ENCODE peak calls at places on chromosomes 4 and X, in nine cellular contexts. J is colonic mucosa; B is fibroblast of lung; A is lower lobe of right lung; K is heart left ventricle; X is CD4-positive, alpha-beta memory T cell; S is tibial artery; H is trophoblast cell; I is naive thymus-derived CD4-positive, alpha-beta T cell. Z is an unnamed sample.

GRCh38 chr4:122584517-122584916 is 36.3 kb downstream of the IL21 start:
- DNase-seq in B (peak; percentile 78), I (no peak), A (no peak), H (no peak), S (no peak), K (no peak), J (no peak), X (peak; percentile 12), Z (no peak)

GRCh38 chr4:48781968-48782367 is 1.9 kb upstream of the FRYL start:
- DNase-seq in X (no peak), I (no peak), J (no peak), S (no peak), K (no peak), H (no peak), A (no peak), B (no peak), Z (no peak)

GRCh38 chrX:134753185-134754008 is 95.1 kb upstream of the PLAC1 start:
- DNase-seq in S (no peak), J (no peak), A (no peak), X (no peak), I (no peak), K (no peak), B (peak; percentile 71), H (peak; percentile 2), Z (no peak)

GRCh38 chrX:10972731-10973130 is 138.4 kb upstream of the HCCS start:
- DNase-seq in A (no peak), K (no peak), H (no peak), S (no peak), J (no peak), X (no peak), I (no peak), B (peak; percentile 3), Z (no peak)

GRCh38 chr4:159086606-159087005 is 16.3 kb upstream of the RAPGEF2 start:
- DNase-seq in S (no peak), A (no peak), H (peak; percentile 96), B (no peak), J (no peak), X (no peak), K (no peak), I (no peak), Z (no peak)

GRCh38 chr4:125722009-125722408 is 407.3 kb downstream of the FAT4 start:
- DNase-seq in H (no peak), J (no peak), X (no peak), B (no peak), K (no peak), A (no peak), S (no peak), I (no peak), Z (no peak)

GRCh38 chr4:109495514-109495913 is 61.9 kb downstream of the SEC24B start:
- DNase-seq in B (no peak), J (no peak), K (no peak), A (no peak), S (no peak), I (no peak), H (no peak), X (no peak), Z (no peak)

GRCh38 chr4:52873191-52873590 is 11.1 kb downstream of the RASL11B start:
- DNase-seq in B (no peak), K (no peak), I (no peak), S (no peak), A (no peak), X (no peak), J (peak; percentile 38), H (peak; percentile 65), Z (peak; percentile 48)

GRCh38 chr4:108783666-108784463 is 21.0 kb upstream of the ETNPPL start:
- DNase-seq in S (no peak), I (no peak), J (no peak), B (peak; percentile 4), A (no peak), K (no peak), H (no peak), X (no peak), Z (no peak)

GRCh38 chrX:105313596-105313995 is 93.1 kb upstream of the TEX13A start:
- DNase-seq in H (no peak), I (no peak), J (no peak), A (no peak), K (no peak), X (no peak), S (no peak), B (peak; percentile 31), Z (no peak)

GRCh38 chr4:165874072-165874798 is 1.2 kb downstream of the TLL1 start:
- DNase-seq in B (no peak), I (no peak), H (peak; percentile 28), X (no peak), S (no peak), J (no peak), A (no peak), K (no peak), Z (no peak)

GRCh38 chrX:130895299-130895698 is 7.7 kb downstream of the ENOX2 start:
- DNase-seq in I (no peak), B (peak; percentile 31), H (peak; percentile 39), X (no peak), J (no peak), K (no peak), S (no peak), A (no peak), Z (no peak)

GRCh38 chr4:4985844-4986243 is 33.4 kb downstream of the CYTL1 start:
- DNase-seq in K (no peak), B (no peak), A (no peak), I (no peak), J (no peak), H (no peak), X (no peak), S (no peak), Z (no peak)

GRCh38 chr4:3611778-3612177 is 79.6 kb upstream of the LRPAP1 start:
- DNase-seq in S (no peak), X (no peak), I (no peak), A (no peak), K (no peak), J (no peak), H (no peak), B (no peak), Z (no peak)

GRCh38 chrX:94908171-94908570 is 1234.2 kb downstream of the FAM133A start:
- DNase-seq in J (no peak), H (no peak), B (no peak), S (no peak), I (no peak), X (no peak), K (peak; percentile 36), A (no peak), Z (no peak)

GRCh38 chrX:94914235-94914634 is 1240.2 kb downstream of the FAM133A start:
- DNase-seq in I (no peak), B (no peak), J (no peak), A (no peak), X (no peak), H (no peak), S (no peak), K (peak; percentile 24), Z (no peak)

DNA sequence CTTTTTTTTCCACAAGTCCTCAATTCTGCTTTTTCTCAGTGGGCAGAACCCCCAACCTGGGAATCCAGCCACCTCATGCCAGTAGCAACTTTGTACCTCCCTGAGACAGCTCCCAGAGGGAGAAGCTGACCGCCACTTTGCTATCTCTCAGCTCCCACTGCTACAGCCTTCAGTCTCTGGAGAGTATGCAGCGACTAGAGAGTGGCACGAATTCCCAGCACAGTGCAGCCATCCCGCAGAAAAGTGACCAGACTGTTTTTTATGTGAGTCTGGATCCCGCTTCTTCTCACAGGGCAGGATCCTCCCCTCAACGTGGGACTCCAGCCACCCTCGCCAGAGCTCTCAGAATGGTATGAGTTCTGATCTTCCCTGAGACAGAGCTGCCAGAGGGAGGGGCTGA is 1234.6 kb downstream of the FAM133A start:
- DNase-seq in H (no peak), S (no peak), X (no peak), B (no peak), J (no peak), I (no peak), K (no peak), A (no peak), Z (no peak)
- H3K4me1 ChIP-seq in H (peaks cover 5% of the 10 kb centered on the region), S (no peaks in the 10 kb centered on the region), X (no peaks in the 10 kb centered on the region), B (no peaks in the 10 kb centered on the region), J (no peaks in the 10 kb centered on the region), I (no peaks in the 10 kb centered on the region), K (no peaks in the 10 kb centered on the region), A (no peaks in the 10 kb centered on the region), Z (no peaks in the 10 kb centered on the region)

GRCh38 chrX:53713987-53714579 is 27.6 kb upstream of the HUWE1 start:
- DNase-seq in I (no peak), J (no peak), H (peak; percentile 54), S (no peak), X (peak; percentile 59), A (no peak), K (no peak), B (peak; percentile 4), Z (no peak)
- H3K4me1 ChIP-seq in I (peaks cover 30% of the 10 kb centered on the region), J (no peaks in the 10 kb centered on the region), H (peaks cover 19% of the 10 kb centered on the region), S (no peaks in the 10 kb centered on the region), X (peaks cover 51% of the 10 kb centered on the region), A (peaks cover 6% of the 10 kb centered on the region), K (no peaks in the 10 kb centered on the region), B (peaks cover 5% of the 10 kb centered on the region), Z (no peaks in the 10 kb centered on the region)

DNA sequence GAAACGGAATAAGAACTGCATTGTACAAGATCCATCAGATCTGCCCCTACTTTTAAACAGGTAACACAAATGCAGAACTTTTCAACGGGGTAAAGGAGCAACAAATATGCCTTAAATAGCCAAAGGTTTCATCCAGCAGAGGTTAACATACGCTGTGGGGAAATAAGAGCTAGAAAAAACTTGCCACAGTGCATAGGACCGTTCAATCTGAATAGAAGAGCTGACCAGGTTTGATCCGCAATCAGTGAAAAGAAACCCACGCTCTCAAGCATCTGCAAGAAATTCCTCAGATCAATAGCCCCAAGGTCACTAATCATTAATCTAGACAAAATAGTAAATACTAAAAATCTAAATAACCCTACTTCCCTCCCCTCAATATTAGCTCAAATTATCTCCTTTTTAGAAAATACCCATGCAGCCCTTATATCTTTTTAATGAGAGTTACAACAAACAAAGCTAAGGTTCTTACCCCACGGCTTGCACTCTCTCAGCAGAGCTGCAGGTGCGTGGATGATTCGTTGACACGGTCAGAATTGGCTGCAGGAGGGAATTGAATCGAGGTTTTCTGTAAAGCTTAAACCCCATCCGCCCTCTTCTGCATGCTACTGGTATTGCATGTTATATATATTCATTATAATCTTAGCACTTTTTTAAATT is at the start of gene TLR10:
- DNase-seq in S (no peak), I (peak; percentile 10), A (no peak), H (peak; percentile 71), B (peak; percentile 59), X (peak; percentile 45), J (peak; percentile 64), K (no peak), Z (no peak)
- H3K4me1 ChIP-seq in S (no peaks in the 10 kb centered on the region), I (no peaks in the 10 kb centered on the region), A (no peaks in the 10 kb centered on the region), H (no peaks in the 10 kb centered on the region), B (no peaks in the 10 kb centered on the region), X (no peaks in the 10 kb centered on the region), J (no peaks in the 10 kb centered on the region), K (no peaks in the 10 kb centered on the region), Z (no peaks in the 10 kb centered on the region)

DNA sequence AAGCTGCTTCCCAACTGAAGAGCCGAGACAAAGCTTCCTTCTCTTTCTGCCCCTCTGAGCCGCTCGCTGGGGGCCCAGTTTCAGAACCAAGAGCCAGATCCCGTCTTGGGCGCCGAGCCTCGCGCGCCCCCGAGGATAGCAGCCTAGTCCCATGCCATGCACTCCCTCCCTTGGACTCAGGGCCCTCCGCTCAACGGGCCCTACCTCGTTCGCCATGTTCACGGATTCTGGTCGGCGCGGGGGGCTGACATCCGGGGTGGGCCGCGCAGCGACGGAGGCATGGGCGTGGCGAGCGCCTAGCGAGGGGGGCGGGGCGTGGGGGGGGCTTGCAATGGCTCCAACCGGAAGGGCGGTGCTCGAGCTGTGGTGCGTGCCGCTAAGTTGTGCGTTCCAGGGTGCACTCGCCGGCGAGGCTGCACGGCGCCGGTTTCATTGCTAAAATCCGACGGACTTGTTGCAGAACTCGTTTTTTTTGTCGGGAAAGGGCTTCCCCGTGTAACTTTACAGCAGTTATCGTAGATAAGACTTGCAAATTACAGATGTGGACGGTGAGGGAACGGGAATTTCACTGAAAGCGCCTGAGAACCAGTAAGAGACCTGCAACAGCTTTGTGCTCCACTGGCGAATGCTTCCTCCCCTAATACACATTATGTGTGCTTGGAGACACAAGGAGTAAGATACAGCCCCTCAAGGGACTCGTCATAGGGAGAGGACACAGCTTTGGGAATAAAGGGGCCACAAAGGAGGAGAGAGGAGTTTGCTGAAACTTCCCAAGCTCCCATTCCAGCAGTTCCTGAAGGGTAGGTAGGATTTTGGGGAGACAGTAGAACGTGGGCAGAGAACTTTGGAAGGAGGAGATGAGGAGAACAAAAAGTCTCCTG is at the start of gene ADH5:
- DNase-seq in B (peak; percentile 89), S (peak; percentile 94), J (peak; percentile 90), I (peak; percentile 78), X (peak; percentile 86), K (peak; percentile 93), A (peak; percentile 94), H (peak; percentile 78), Z (peak; percentile 94)
- H3K4me1 ChIP-seq in B (peaks cover 2% of the 10 kb centered on the region), S (no peaks in the 10 kb centered on the region), J (no peaks in the 10 kb centered on the region), I (peaks cover 8% of the 10 kb centered on the region), X (peaks cover 39% of the 10 kb centered on the region), K (peaks cover 12% of the 10 kb centered on the region), A (peaks cover 44% of the 10 kb centered on the region), H (peaks cover 10% of the 10 kb centered on the region), Z (peaks cover 12% of the 10 kb centered on the region)